ENCODE peak calls at places on chromosome 5, in six cellular contexts. L is left lung, X is cardiac muscle cell, A is fibroblast of mammary gland, H is IMR-90, D is neural progenitor cell. S is an unnamed sample.

GRCh38 chr5:142685418-142686209 is at the start of gene FGF1:
- DNase-seq in L (no peak), X (peak), A (no peak), H (no peak), D (no peak), S (peak)

GRCh38 chr5:38148021-38148625 is 110.2 kb upstream of the EGFLAM start:
- DNase-seq in L (no peak), X (no peak), A (no peak), H (no peak), D (no peak), S (no peak)

GRCh38 chr5:170313344-170313743 is 15.8 kb upstream of the LCP2 start:
- DNase-seq in L (no peak), X (no peak), A (no peak), H (no peak), D (no peak), S (no peak)

GRCh38 chr5:107889387-107889786 is 218.7 kb upstream of the EFNA5 start:
- DNase-seq in L (no peak), X (no peak), A (peak), H (peak), D (no peak), S (no peak)

GRCh38 chr5:40615586-40616193 is 64.0 kb upstream of the PTGER4 start:
- DNase-seq in L (no peak), X (peak), A (peak), H (peak), D (no peak), S (no peak)

GRCh38 chr5:137900925-137901817 is 11.9 kb downstream of the PKD2L2 start:
- DNase-seq in L (no peak), X (no peak), A (no peak), H (no peak), D (no peak), S (no peak)

GRCh38 chr5:38837932-38838331 is 7.9 kb upstream of the OSMR start:
- DNase-seq in L (no peak), X (no peak), A (no peak), H (no peak), D (no peak), S (no peak)

GRCh38 chr5:37722236-37723146 is 117.3 kb downstream of the GDNF start:
- DNase-seq in L (no peak), X (peak), A (peak), H (peak), D (no peak), S (peak)

GRCh38 chr5:56941981-56942380 is 9.9 kb downstream of the MIER3 start:
- DNase-seq in L (no peak), X (no peak), A (peak), H (peak), D (no peak), S (peak)

GRCh38 chr5:107469064-107469463 is 201.7 kb downstream of the EFNA5 start:
- DNase-seq in L (no peak), X (peak), A (no peak), H (no peak), D (no peak), S (no peak)

GRCh38 chr5:1423901-1424603 is 21.2 kb downstream of the SLC6A3 start:
- DNase-seq in L (peak), X (no peak), A (no peak), H (no peak), D (no peak), S (no peak)

GRCh38 chr5:171801839-171802238 is 16.2 kb downstream of the SMIM23 start:
- DNase-seq in L (no peak), X (no peak), A (no peak), H (no peak), D (no peak), S (no peak)

GRCh38 chr5:159449925-159450324 is 119.6 kb upstream of the IL12B start:
- DNase-seq in L (no peak), X (peak), A (peak), H (peak), D (no peak), S (peak)

GRCh38 chr5:107466233-107466769 is 204.4 kb downstream of the EFNA5 start:
- DNase-seq in L (no peak), X (peak), A (peak), H (peak), D (peak), S (peak)

GRCh38 chr5:149257875-149258705 is 13.6 kb upstream of the AFAP1L1 start:
- DNase-seq in L (no peak), X (peak), A (peak), H (peak), D (no peak), S (no peak)

GRCh38 chr5:16773990-16774389 is 157.2 kb upstream of the RETREG1 start:
- DNase-seq in L (no peak), X (peak), A (peak), H (peak), D (peak), S (no peak)

GRCh38 chr5:178442361-178443256 is 147.6 kb downstream of the COL23A1 start:
- DNase-seq in L (no peak), X (no peak), A (no peak), H (no peak), D (no peak), S (no peak)

GRCh38 chr5:59188415-59189225 is 605.7 kb downstream of the RAB3C start:
- DNase-seq in L (peak), X (peak), A (peak), H (peak), D (peak), S (peak)

GRCh38 chr5:156186760-156187159 is 140.2 kb upstream of the SGCD start:
- DNase-seq in L (no peak), X (peak), A (peak), H (peak), D (no peak), S (no peak)

GRCh38 chr5:122366501-122366900 is 54.5 kb downstream of the SNCAIP start:
- DNase-seq in L (no peak), X (peak), A (no peak), H (peak), D (no peak), S (no peak)

GRCh38 chr5:131316822-131317221 is 53.0 kb downstream of the CDC42SE2 start:
- DNase-seq in L (no peak), X (no peak), A (no peak), H (no peak), D (no peak), S (no peak)

GRCh38 chr5:32195265-32195664 is 21.1 kb upstream of the GOLPH3 start:
- DNase-seq in L (no peak), X (no peak), A (no peak), H (no peak), D (no peak), S (no peak)

GRCh38 chr5:32190094-32190493 is 16.0 kb upstream of the GOLPH3 start:
- DNase-seq in L (no peak), X (peak), A (peak), H (peak), D (no peak), S (no peak)

GRCh38 chr5:32197032-32197431 is 22.9 kb upstream of the GOLPH3 start:
- DNase-seq in L (no peak), X (no peak), A (no peak), H (no peak), D (no peak), S (no peak)

GRCh38 chr5:32187675-32188074 is 13.6 kb upstream of the GOLPH3 start:
- DNase-seq in L (no peak), X (no peak), A (no peak), H (no peak), D (no peak), S (no peak)

GRCh38 chr5:32193591-32193990 is 19.5 kb upstream of the GOLPH3 start:
- DNase-seq in L (peak), X (peak), A (peak), H (peak), D (no peak), S (peak)
- H3K4me3 ChIP-seq in L (no peak), X (no peak), A (no peak), H (no peak), D (no peak), S (peak)

GRCh38 chr5:28580616-28581015 is 1542.2 kb upstream of the CDH9 start:
- DNase-seq in L (no peak), X (peak), A (peak), H (no peak), D (no peak), S (peak)

GRCh38 chr5:28575368-28575767 is 1537.0 kb upstream of the CDH9 start:
- DNase-seq in L (peak), X (no peak), A (no peak), H (no peak), D (no peak), S (no peak)

GRCh38 chr5:28574616-28575015 is 1536.2 kb upstream of the CDH9 start:
- DNase-seq in L (no peak), X (no peak), A (no peak), H (no peak), D (no peak), S (no peak)

GRCh38 chr5:28576022-28576421 is 1537.6 kb upstream of the CDH9 start:
- DNase-seq in L (no peak), X (peak), A (peak), H (no peak), D (peak), S (no peak)
- TF ChIP-seq CTCF in L (no peak), X (peak), A (peak), H (no peak), D (peak), S (peak)

GRCh38 chr5:111754190-111754589 is 2.8 kb downstream of the NREP start:
- DNase-seq in L (no peak), X (no peak), A (no peak), H (no peak), D (no peak), S (no peak)

GRCh38 chr5:111756701-111757581 is at the start of gene NREP:
- DNase-seq in L (no peak), X (peak), A (peak), H (peak), D (peak), S (peak)

GRCh38 chr5:111757582-111758283 is 739 bp upstream of the NREP start:
- DNase-seq in L (peak), X (peak), A (peak), H (peak), D (peak), S (peak)

GRCh38 chr5:111755942-111756353 is 1.0 kb downstream of the NREP start:
- DNase-seq in L (no peak), X (peak), A (peak), H (peak), D (peak), S (no peak)

GRCh38 chr5:111755264-111755941 is 1.6 kb downstream of the NREP start:
- DNase-seq in L (no peak), X (no peak), A (no peak), H (no peak), D (no peak), S (no peak)
- H3K4me3 ChIP-seq in L (peak), X (peak), A (peak), H (peak), D (peak), S (peak)

DNA sequence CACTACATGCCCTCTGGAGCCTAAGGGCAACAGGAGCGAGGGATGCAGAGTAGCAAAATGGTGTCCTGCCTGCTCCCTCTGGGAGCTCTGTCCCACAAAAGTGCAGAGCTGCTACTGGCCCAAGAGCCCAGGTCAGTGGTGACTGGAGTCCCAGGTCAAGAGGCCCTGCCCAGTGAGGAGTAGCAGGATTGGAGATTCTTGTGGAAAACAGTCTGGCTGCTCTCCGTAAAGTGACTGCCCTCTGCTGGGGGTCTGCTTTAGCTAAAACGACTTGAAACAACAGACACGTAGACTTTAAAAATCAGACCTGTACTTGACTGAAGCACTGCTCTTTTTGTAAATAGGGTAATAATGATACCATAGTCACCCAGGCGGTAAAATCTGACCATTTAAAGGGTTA is 917.0 kb downstream of the MAT2B start:
- DNase-seq in L (no peak), X (peak), A (peak), H (peak), D (peak), S (no peak)
- TF ChIP-seq CTCF in L (no peak), X (peak), A (peak), H (peak), D (peak), S (peak)

DNA sequence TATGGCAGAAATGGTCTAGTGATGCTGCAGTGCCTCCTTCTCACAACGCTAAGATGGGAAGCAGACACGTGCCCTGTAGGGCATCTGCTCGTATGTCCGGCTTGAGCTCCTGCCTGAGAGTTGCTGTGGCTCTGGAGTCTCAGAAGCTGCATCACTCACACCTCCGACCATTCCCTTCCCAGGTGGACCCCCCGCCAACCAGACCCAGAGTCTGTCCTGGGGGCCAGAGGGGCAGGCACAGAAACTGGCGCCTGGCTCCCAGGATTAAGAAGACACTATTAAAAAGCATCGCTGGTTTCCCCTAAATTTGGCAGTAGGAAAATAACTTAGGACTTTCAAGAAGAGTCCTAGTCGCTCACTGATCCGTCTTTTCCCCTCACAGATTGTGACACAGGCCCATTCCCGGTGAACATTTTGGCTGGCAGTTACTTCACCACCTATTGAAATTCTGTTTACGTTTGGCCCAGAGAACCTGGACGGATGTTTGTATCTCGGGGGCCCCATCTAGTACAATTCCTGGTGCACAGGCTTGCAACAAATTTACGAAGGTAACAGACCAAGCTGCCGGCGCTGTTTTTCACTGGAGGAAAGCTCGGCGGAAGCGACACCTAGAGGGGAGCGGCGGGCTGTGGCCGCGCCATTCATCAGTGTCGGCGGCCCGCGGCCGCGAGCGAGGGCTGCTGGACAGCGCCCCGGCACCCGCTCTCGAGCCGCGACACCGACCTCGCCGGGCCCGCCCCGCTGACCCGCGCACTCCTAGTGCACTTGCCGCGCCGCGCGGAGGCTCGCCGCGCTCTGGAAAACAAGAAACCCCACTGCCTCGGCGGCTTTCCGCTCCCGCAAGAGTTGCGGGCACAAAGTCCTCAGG is 1.6 kb downstream of the FSTL4 start:
- DNase-seq in L (peak), X (peak), A (peak), H (no peak), D (peak), S (no peak)
- H3K4me3 ChIP-seq in L (peak), X (peak), A (no peak), H (no peak), D (peak), S (no peak)

GRCh38 chr5:166342330-166342891 is 1949.0 kb upstream of the WWC1 start:
- DNase-seq in L (no peak), X (peak), A (no peak), H (no peak), D (no peak), S (no peak)
- TF ChIP-seq CTCF in L (no peak), X (no peak), A (no peak), H (no peak), D (no peak), S (no peak)